ENCODE peak calls at places on chromosomes 7 and 10, in six cellular contexts. F, E, Y, V, R and G are unnamed samples. For H3K27me3 and H3K4me1, the result is how much of the 10 kb centered on the place peaks cover.

GRCh38 chr7:105454058-105454739 is 65.5 kb upstream of the SRPK2 start:
- DNase-seq in Y (peak), F (no peak), R (no peak), E (no peak), V (no peak), G (no peak)

GRCh38 chr10:99530108-99531025 is 2.4 kb upstream of the NKX2-3 start:
- DNase-seq in F (no peak), R (no peak), E (no peak), Y (no peak), V (no peak), G (no peak)

GRCh38 chr10:88652621-88653020 is 11.6 kb upstream of the LIPF start:
- DNase-seq in Y (no peak), F (no peak), V (no peak), E (no peak), R (no peak), G (no peak)

GRCh38 chr7:159083001-159083697 is 61.5 kb downstream of the VIPR2 start:
- DNase-seq in R (no peak), Y (no peak), V (no peak), F (peak), E (peak), G (no peak)

GRCh38 chr7:139950881-139951525 is 111.7 kb downstream of the PARP12 start:
- DNase-seq in Y (no peak), E (no peak), R (no peak), V (no peak), F (no peak), G (no peak)

GRCh38 chr10:58956926-58957325 is 219.5 kb upstream of the PHYHIPL start:
- DNase-seq in V (no peak), E (no peak), Y (peak), R (no peak), F (no peak), G (no peak)

GRCh38 chr10:66564341-66564740 is 361.5 kb upstream of the LRRTM3 start:
- DNase-seq in R (no peak), E (no peak), F (no peak), Y (no peak), V (no peak), G (no peak)

GRCh38 chr10:102712089-102712488 is 2.1 kb downstream of the ARL3 start:
- DNase-seq in Y (no peak), R (no peak), E (no peak), F (no peak), V (peak), G (no peak)

GRCh38 chr10:83817797-83818196 is 321.5 kb upstream of the GHITM start:
- DNase-seq in Y (no peak), R (no peak), V (no peak), E (no peak), F (no peak), G (no peak)

GRCh38 chr10:126166797-126167196 is 221.5 kb downstream of the ADAM12 start:
- DNase-seq in Y (no peak), F (no peak), E (no peak), R (no peak), V (no peak), G (no peak)

DNA sequence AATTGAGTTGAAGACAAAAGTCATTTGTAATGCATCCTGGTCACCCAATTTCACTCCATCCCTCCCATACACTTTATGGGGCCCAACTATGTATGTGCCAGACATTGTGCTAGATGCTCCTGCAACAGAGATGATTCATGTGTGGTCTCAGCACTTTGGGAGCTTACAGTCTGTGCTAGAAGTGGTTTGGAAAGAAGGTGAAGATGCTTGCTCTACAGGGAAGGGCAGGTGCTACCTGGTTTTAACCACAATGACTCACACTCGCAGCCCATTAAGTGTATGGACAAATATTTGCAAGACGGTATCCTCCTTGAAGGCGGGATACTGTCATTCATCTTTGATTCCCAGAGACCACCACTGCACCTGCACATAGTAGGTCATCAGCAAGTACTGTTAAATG is 257.6 kb downstream of the OTUD1 start:
- DNase-seq in E (no peak), Y (no peak), V (no peak), R (no peak), F (no peak), G (no peak)
- H3K27me3 ChIP-seq in E (under half), Y (under half), V (under half), R (under half), F (half or more), G (under half)

DNA sequence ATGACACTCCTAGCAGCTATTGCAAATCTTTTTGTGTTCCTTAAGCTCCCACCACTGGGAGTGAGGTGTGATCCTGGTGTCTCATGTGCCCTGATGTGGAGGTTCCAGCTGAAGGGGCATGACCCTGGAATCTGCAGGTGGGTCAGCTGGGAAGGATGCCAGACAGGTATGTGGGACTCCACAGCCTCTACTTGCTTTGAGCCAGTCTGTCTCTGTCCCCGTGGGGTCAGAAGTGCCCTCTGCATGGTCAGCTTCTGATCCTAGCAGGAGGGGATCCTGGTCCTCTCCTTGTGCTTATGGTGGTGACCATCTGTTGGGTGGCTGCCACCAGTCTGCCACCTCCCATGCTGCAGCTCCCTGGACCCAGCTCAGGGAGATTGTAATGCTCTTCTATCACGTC is 51.1 kb upstream of the COMTD1 start:
- DNase-seq in Y (no peak), R (no peak), V (no peak), F (no peak), E (no peak), G (no peak)
- H3K27ac ChIP-seq in Y (no peak), R (no peak), V (no peak), F (no peak), E (no peak), G (no peak)

GRCh38 chr10:46094197-46094500 is 48.1 kb upstream of the MSMB start:
- DNase-seq in F (no peak), R (no peak), V (no peak), E (no peak), Y (no peak), G (no peak)
- H3K4me1 ChIP-seq in F (under half), R (half or more), V (under half), E (under half), Y (under half), G (under half)

DNA sequence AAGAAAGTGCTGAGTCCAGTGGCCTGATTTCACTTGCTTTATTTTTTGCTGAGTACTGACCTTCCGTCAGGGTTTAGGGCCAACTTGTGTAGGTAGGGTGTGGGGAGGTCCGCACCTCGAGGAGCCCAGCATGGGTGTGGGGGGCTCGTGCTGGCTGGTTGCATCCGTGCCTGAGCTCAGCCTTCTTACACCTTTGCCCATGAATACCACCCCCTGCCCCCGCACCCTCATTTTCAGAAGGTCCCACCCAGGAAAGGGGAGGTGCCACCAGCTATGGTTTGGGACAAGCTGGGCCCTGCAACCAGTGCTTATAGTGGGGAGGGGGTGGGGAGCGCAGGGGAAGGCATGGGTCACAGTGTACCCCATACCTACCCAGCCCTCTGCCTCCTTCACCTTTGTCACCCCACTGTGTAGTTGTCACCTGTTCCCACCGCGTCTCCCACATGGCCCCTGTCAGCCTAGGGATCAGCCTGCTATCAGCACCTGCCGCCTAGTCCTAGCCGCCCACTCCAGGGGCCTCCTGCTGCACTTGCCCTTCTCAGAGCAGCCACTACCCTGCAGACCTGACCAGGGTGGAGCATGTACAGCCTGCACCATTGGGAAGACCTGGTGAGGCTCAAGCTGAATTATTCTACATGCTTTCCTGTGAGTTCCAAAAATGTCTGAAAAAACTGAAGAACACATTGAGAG is 146.2 kb upstream of the RET start:
- DNase-seq in E (no peak), Y (no peak), F (no peak), V (no peak), R (no peak), G (no peak)
- H3K27me3 ChIP-seq in E (under half), Y (under half), F (half or more), V (under half), R (under half), G (under half)

DNA sequence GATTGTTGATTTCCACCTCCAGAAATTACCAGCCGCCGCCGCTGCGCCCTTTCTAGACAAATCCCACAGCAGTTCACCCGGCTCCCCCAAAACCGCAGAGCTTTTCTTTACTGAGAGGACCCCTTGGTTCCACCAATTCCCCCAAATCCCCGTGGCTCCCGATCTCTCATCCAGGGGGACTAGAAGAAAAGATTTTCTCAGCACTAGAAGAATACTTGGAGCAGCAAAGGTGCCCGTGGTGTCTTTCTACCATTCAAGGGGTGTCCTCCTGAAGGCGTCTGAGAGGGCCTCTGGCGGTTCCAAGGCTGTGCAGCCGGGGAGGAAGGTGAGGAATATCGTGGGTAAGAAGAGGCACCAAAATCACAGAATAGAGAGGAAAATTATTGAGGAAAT is 13.5 kb upstream of the HOXA2 start:
- DNase-seq in V (no peak), F (no peak), R (no peak), E (no peak), Y (no peak), G (no peak)
- H3K27ac ChIP-seq in V (no peak), F (peak), R (no peak), E (peak), Y (no peak), G (no peak)

GRCh38 chr10:79079490-79080355 is 11.0 kb downstream of the ZMIZ1 start:
- DNase-seq in E (no peak), F (no peak), Y (no peak), V (no peak), R (no peak), G (no peak)
- H3K4me1 ChIP-seq in E (under half), F (half or more), Y (half or more), V (under half), R (under half), G (under half)

GRCh38 chr10:628386-629045 is 61.0 kb downstream of the DIP2C start:
- DNase-seq in R (no peak), F (peak), E (no peak), Y (no peak), V (no peak), G (no peak)

GRCh38 chr10:633279-634245 is 55.9 kb downstream of the DIP2C start:
- DNase-seq in V (no peak), R (no peak), E (no peak), F (peak), Y (no peak), G (no peak)

GRCh38 chr10:629186-629998 is 60.1 kb downstream of the DIP2C start:
- DNase-seq in F (peak), V (no peak), R (no peak), Y (no peak), E (no peak), G (no peak)

GRCh38 chr10:631266-631665 is 58.2 kb downstream of the DIP2C start:
- DNase-seq in V (no peak), F (no peak), R (no peak), Y (no peak), E (no peak), G (no peak)

DNA sequence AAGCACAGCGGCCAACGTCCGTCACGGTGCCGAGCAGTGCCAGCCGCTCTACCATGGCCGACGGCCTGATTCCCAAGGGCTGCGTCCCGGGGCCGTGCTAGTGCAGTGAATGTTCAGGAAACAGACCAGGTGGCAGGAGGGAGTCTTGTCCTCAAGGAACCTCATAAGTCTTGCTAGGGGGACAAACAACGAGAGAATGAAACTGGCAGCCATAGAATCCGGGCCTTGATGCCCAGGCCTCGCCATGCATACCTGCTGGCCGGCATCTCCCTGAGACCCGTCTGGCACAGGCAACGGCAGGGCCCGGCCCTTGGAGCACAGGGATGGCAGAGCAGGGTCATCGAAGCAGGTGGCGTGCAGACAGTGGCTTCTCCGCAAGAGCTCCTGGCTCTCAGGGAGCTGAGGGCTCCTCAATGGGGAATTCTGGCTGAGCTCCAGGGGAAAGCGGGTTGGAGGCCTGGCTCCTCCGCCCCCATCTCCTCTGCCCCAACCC is 58.8 kb downstream of the DIP2C start:
- DNase-seq in F (peak), V (no peak), Y (no peak), R (no peak), E (no peak), G (no peak)
- H3K27me3 ChIP-seq in F (under half), V (under half), Y (under half), R (under half), E (under half), G (under half)

DNA sequence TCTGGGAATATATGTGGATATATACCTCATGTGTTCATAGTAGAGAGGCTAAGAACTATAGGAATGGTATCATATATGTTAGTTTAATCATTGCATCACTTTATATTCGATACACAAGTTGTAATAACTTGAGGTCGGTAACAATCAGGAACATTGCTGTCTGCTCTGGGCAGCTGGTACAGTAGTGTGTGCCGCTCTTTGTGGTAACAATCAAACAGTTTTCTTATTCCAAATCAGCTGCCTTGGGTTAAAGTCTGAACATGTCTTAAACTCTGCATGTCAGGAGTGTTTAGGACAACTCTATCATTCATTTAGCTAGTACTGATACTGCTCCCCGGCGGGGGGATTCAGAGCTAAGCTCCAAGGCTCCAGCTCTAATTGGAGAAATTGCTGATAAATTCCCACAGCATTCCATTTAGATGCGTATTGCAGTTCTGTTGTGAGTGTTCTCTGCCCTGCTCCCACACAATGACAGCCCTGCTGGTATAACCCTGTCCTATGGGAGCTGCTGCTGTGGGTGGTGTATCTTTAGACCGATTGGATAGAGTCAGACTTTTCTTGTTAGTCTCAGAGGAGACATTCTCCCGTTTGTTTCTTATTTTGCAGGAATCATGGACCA is 707.5 kb upstream of the FZD8 start:
- DNase-seq in V (no peak), E (no peak), Y (peak), R (no peak), F (no peak), G (no peak)
- H3K27ac ChIP-seq in V (no peak), E (no peak), Y (no peak), R (no peak), F (no peak), G (no peak)

GRCh38 chr10:95795602-95796001 is 39.6 kb downstream of the ENTPD1 start:
- DNase-seq in Y (no peak), E (no peak), F (no peak), V (no peak), R (no peak), G (no peak)
- H3K4me1 ChIP-seq in Y (under half), E (under half), F (under half), V (under half), R (under half), G (under half)